ENCODE peak calls at places on chromosomes 12 and 14, in eight cellular contexts. One of them, this sample, is unnamed.

GRCh38 chr12:75478395-75478794 is 2.2 kb upstream of the GLIPR1 start:
- DNase-seq in foreskin fibroblast: peak; percentile 62
- DNase-seq in memory B cell: no peak
- DNase-seq in cardiac fibroblast: peak; percentile 77
- DNase-seq in germinal center: peak; percentile 27
- DNase-seq in substantia nigra: no peak
- DNase-seq in K562: no peak
- DNase-seq in nephron progenitor cell: no peak
- DNase-seq in this sample: no peak

GRCh38 chr14:59055439-59056045 is 132.9 kb upstream of the DAAM1 start:
- DNase-seq in cardiac fibroblast: peak; percentile 74
- DNase-seq in substantia nigra: peak; percentile 6
- DNase-seq in nephron progenitor cell: peak; percentile 41
- DNase-seq in K562: peak; percentile 15
- DNase-seq in memory B cell: no peak
- DNase-seq in germinal center: peak; percentile 45
- DNase-seq in foreskin fibroblast: peak; percentile 48
- DNase-seq in this sample: no peak

GRCh38 chr12:106758349-106758951 is 16.0 kb upstream of the RIC8B start:
- DNase-seq in germinal center: no peak
- DNase-seq in cardiac fibroblast: no peak
- DNase-seq in substantia nigra: no peak
- DNase-seq in nephron progenitor cell: no peak
- DNase-seq in foreskin fibroblast: no peak
- DNase-seq in memory B cell: no peak
- DNase-seq in K562: no peak
- DNase-seq in this sample: no peak

GRCh38 chr14:58942516-58942915 is 246.0 kb upstream of the DAAM1 start:
- DNase-seq in substantia nigra: no peak
- DNase-seq in nephron progenitor cell: no peak
- DNase-seq in germinal center: no peak
- DNase-seq in K562: no peak
- DNase-seq in memory B cell: no peak
- DNase-seq in cardiac fibroblast: peak; percentile 42
- DNase-seq in foreskin fibroblast: no peak
- DNase-seq in this sample: no peak

GRCh38 chr12:47816646-47817271 is 2.9 kb downstream of the HDAC7 start:
- DNase-seq in memory B cell: no peak
- DNase-seq in substantia nigra: no peak
- DNase-seq in cardiac fibroblast: no peak
- DNase-seq in K562: no peak
- DNase-seq in foreskin fibroblast: no peak
- DNase-seq in nephron progenitor cell: no peak
- DNase-seq in germinal center: no peak
- DNase-seq in this sample: no peak

GRCh38 chr12:108560321-108560721 is 652 bp downstream of the SART3 start:
- DNase-seq in germinal center: no peak
- DNase-seq in foreskin fibroblast: no peak
- DNase-seq in memory B cell: no peak
- DNase-seq in cardiac fibroblast: peak; percentile 59
- DNase-seq in substantia nigra: no peak
- DNase-seq in nephron progenitor cell: no peak
- DNase-seq in K562: no peak
- DNase-seq in this sample: no peak

GRCh38 chr14:100072783-100073346 is 7.6 kb downstream of the EVL start:
- DNase-seq in foreskin fibroblast: no peak
- DNase-seq in substantia nigra: no peak
- DNase-seq in nephron progenitor cell: no peak
- DNase-seq in germinal center: peak; percentile 57
- DNase-seq in memory B cell: peak; percentile 37
- DNase-seq in K562: peak; percentile 33
- DNase-seq in cardiac fibroblast: no peak
- DNase-seq in this sample: no peak

GRCh38 chr12:55736780-55737580 is 5.9 kb upstream of the GDF11 start:
- DNase-seq in K562: peak; percentile 48
- DNase-seq in substantia nigra: peak; percentile 68
- DNase-seq in foreskin fibroblast: peak; percentile 68
- DNase-seq in memory B cell: peak; percentile 57
- DNase-seq in germinal center: peak; percentile 58
- DNase-seq in cardiac fibroblast: peak; percentile 80
- DNase-seq in nephron progenitor cell: peak; percentile 74
- DNase-seq in this sample: peak; percentile 76